ENCODE peak calls at places on chromosome 3, in ten cellular contexts. G, S, I, T, Z, C, L, H, O and V are unnamed samples. For H3K27me3, the result is how much of the 10 kb centered on the place peaks cover.

GRCh38 chr3:100402150-100402706 is 889 bp downstream of the LNP1 start:
- DNase-seq in G (peak), S (peak), I (peak), T (peak), Z (no peak), C (no peak), L (no peak), H (no peak), O (no peak), V (no peak)

GRCh38 chr3:61808526-61808925 is 247.2 kb downstream of the PTPRG start:
- DNase-seq in G (no peak), S (peak), I (no peak), T (no peak), Z (no peak), C (no peak), L (no peak), H (peak), O (no peak), V (no peak)

GRCh38 chr3:185283374-185283935 is 29.6 kb upstream of the EHHADH start:
- DNase-seq in G (no peak), S (peak), I (no peak), T (peak), Z (no peak), C (no peak), L (no peak), H (no peak), O (no peak), V (no peak)

GRCh38 chr3:152835311-152836102 is 576 bp downstream of the P2RY1 start:
- DNase-seq in G (peak), S (peak), I (peak), T (peak), Z (peak), C (peak), L (peak), H (peak), O (no peak), V (peak)

GRCh38 chr3:31733234-31733667 is 200.5 kb downstream of the STT3B start:
- DNase-seq in G (no peak), S (peak), I (no peak), T (no peak), Z (no peak), C (peak), L (peak), H (peak), O (no peak), V (no peak)

GRCh38 chr3:79521221-79521848 is 246.5 kb downstream of the ROBO1 start:
- DNase-seq in G (peak), S (peak), I (peak), T (peak), Z (no peak), C (no peak), L (no peak), H (no peak), O (no peak), V (peak)

GRCh38 chr3:110533089-110533488 is 538.5 kb upstream of the NECTIN3 start:
- DNase-seq in G (no peak), S (no peak), I (peak), T (peak), Z (no peak), C (no peak), L (no peak), H (peak), O (peak), V (no peak)

GRCh38 chr3:39779511-39780230 is 29.7 kb upstream of the MYRIP start:
- DNase-seq in G (no peak), S (no peak), I (no peak), T (no peak), Z (no peak), C (no peak), L (no peak), H (no peak), O (no peak), V (no peak)

GRCh38 chr3:174335324-174335723 is 523.8 kb upstream of the NAALADL2 start:
- DNase-seq in G (no peak), S (no peak), I (no peak), T (no peak), Z (no peak), C (no peak), L (no peak), H (no peak), O (no peak), V (no peak)

GRCh38 chr3:156014456-156014855 is 105.9 kb upstream of the KCNAB1 start:
- DNase-seq in G (no peak), S (no peak), I (no peak), T (no peak), Z (no peak), C (no peak), L (no peak), H (no peak), O (no peak), V (no peak)

GRCh38 chr3:185712337-185712736 is 112.5 kb downstream of the IGF2BP2 start:
- DNase-seq in G (no peak), S (peak), I (no peak), T (peak), Z (no peak), C (no peak), L (no peak), H (no peak), O (no peak), V (no peak)

GRCh38 chr3:59502806-59503205 is 453.0 kb upstream of the CFAP20DC start:
- DNase-seq in G (no peak), S (peak), I (peak), T (peak), Z (no peak), C (no peak), L (no peak), H (no peak), O (peak), V (peak)

GRCh38 chr3:17833786-17834559 is 91.5 kb upstream of the TBC1D5 start:
- DNase-seq in G (no peak), S (no peak), I (no peak), T (no peak), Z (no peak), C (no peak), L (no peak), H (no peak), O (no peak), V (no peak)

GRCh38 chr3:43641306-43642114 is 19.7 kb upstream of the ANO10 start:
- DNase-seq in G (no peak), S (peak), I (no peak), T (peak), Z (no peak), C (no peak), L (no peak), H (no peak), O (no peak), V (no peak)

GRCh38 chr3:16374047-16375019 is 109.3 kb downstream of the OXNAD1 start:
- DNase-seq in G (no peak), S (no peak), I (no peak), T (no peak), Z (no peak), C (peak), L (no peak), H (no peak), O (no peak), V (no peak)

GRCh38 chr3:143658869-143659268 is 189.4 kb downstream of the SLC9A9 start:
- DNase-seq in G (no peak), S (peak), I (no peak), T (no peak), Z (no peak), C (no peak), L (no peak), H (no peak), O (no peak), V (no peak)

GRCh38 chr3:154842546-154842945 is 237.6 kb upstream of the MME start:
- DNase-seq in G (no peak), S (no peak), I (no peak), T (no peak), Z (no peak), C (no peak), L (no peak), H (no peak), O (no peak), V (no peak)

GRCh38 chr3:41117398-41117870 is 81.9 kb upstream of the CTNNB1 start:
- DNase-seq in G (peak), S (peak), I (peak), T (peak), Z (peak), C (peak), L (peak), H (peak), O (peak), V (peak)

GRCh38 chr3:63242124-63242523 is 36.0 kb upstream of the SYNPR start:
- DNase-seq in G (no peak), S (no peak), I (no peak), T (no peak), Z (no peak), C (no peak), L (no peak), H (no peak), O (no peak), V (no peak)

GRCh38 chr3:106913111-106913698 is 464.0 kb upstream of the CCDC54 start:
- DNase-seq in G (no peak), S (peak), I (no peak), T (peak), Z (no peak), C (no peak), L (no peak), H (no peak), O (no peak), V (no peak)

GRCh38 chr3:143763568-143764162 is 84.6 kb downstream of the SLC9A9 start:
- DNase-seq in G (no peak), S (peak), I (peak), T (peak), Z (no peak), C (no peak), L (no peak), H (no peak), O (no peak), V (no peak)

GRCh38 chr3:100703865-100704264 is 5.4 kb upstream of the TFG start:
- DNase-seq in G (no peak), S (no peak), I (no peak), T (no peak), Z (no peak), C (no peak), L (no peak), H (no peak), O (no peak), V (no peak)

GRCh38 chr3:71723452-71724170 is 1.6 kb downstream of the EIF4E3 start:
- DNase-seq in G (no peak), S (no peak), I (no peak), T (no peak), Z (no peak), C (no peak), L (no peak), H (no peak), O (no peak), V (no peak)

GRCh38 chr3:4503050-4503449 is 9.9 kb downstream of the ITPR1 start:
- DNase-seq in G (no peak), S (no peak), I (no peak), T (no peak), Z (no peak), C (no peak), L (no peak), H (no peak), O (no peak), V (no peak)

GRCh38 chr3:26622634-26623408 is at the start of gene LRRC3B:
- DNase-seq in G (peak), S (no peak), I (peak), T (no peak), Z (no peak), C (no peak), L (no peak), H (no peak), O (no peak), V (no peak)
- H3K27ac ChIP-seq in G (no peak), S (no peak), I (peak), T (no peak), Z (no peak), C (no peak), L (no peak), H (no peak), O (no peak), V (no peak)

GRCh38 chr3:195756935-195757302 is 36.1 kb downstream of the MUC20 start:
- DNase-seq in G (no peak), S (no peak), I (no peak), T (no peak), Z (peak), C (no peak), L (no peak), H (no peak), O (no peak), V (no peak)

GRCh38 chr3:195757827-195758226 is 37.0 kb downstream of the MUC20 start:
- DNase-seq in G (no peak), S (no peak), I (no peak), T (no peak), Z (peak), C (no peak), L (no peak), H (no peak), O (no peak), V (no peak)

GRCh38 chr3:195760345-195760983 is 39.7 kb downstream of the MUC20 start:
- DNase-seq in G (no peak), S (no peak), I (no peak), T (no peak), Z (peak), C (peak), L (no peak), H (no peak), O (no peak), V (no peak)

GRCh38 chr3:195757371-195757770 is 36.6 kb downstream of the MUC20 start:
- DNase-seq in G (no peak), S (no peak), I (no peak), T (no peak), Z (peak), C (no peak), L (no peak), H (no peak), O (no peak), V (no peak)

DNA sequence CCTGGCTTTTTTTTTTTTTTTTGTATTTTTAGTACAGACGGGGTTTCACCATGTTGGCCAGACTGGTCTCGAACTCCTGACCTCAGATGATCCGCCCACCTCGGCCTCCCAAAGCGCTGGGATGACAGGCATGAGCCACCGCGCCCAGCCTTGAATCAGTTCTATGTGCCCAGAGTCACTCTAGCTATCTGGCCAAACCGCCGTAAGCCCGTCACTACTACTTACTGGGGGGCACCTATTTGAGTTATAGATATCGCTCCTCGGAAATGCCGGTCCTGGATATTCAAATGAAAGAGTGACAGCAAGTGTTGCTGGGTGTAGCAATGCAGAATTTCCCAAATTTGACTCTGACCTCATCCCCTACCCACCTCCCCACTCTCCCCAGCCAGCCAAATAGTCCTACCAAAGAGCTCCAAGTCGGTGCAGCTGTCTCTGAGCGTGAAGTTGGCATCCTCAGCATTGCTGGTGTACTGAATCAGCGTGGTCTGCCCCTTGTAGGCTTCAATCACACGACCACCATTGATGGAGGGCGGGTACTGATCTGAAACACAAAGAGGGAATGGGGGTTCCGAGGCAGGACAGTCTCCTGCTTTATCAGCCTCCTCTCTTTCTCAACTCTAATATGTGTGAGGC is 38.1 kb downstream of the MUC20 start:
- DNase-seq in G (no peak), S (no peak), I (no peak), T (no peak), Z (peak), C (no peak), L (no peak), H (no peak), O (no peak), V (no peak)
- H3K27me3 ChIP-seq in G (under half), S (under half), I (under half), T (half or more), Z (under half), C (under half), L (under half), H (under half), O (half or more), V (under half)

DNA sequence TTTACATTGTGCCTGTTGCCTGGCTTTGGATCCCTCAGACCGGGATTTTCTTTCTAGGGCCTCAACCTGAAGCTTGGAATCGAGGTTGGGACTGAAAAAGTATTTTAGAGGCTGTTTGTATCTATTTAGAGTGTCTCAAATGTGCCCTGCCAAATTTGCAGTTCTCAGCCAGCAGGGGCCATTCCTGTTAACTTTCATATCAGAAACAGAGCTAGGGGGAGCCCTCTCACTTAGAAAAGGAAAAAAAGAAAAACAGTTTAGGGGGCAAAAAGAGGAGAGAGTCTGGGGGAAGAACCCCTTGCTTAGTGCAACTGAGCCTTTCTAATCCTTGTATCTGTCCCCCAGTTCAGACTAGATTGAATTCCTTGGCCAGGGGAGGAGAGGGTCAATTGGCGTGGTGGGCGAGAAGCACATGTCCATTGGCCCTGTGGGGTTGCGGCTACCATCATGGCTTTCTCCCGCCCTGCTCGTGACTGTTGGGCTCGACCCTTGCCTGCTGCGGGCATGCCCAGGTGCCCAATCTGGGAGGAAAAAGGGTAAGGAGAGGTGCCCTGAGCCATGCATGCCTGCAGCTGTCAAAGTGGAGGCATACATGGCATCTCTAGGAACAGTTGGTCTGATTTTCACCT is 101.6 kb downstream of the CFAP44 start:
- DNase-seq in G (no peak), S (no peak), I (no peak), T (no peak), Z (no peak), C (no peak), L (no peak), H (no peak), O (no peak), V (no peak)
- TF ChIP-seq CTCF in G (peak), S (no peak), I (no peak), T (peak), Z (no peak), C (no peak), L (no peak), H (no peak), O (peak), V (peak)

DNA sequence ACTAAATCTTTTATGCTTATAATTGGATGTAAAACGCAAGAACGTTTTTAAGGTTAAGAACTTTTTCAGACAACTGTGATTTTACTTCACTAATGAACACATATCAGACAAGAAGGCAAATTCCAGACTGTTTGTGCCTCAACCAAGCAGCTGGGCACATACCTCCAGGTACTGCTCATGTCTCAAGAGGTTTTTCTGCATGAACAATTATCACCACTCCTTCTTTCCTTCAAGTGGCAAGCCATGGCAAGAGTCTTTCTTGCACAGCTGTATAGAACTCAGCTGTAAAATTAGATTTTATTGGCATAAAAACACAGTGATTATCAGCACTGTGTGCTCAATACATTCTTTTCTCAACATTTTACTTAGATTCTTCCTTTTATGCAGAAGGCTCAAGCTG is 64.3 kb downstream of the FNDC3B start:
- DNase-seq in G (peak), S (peak), I (no peak), T (peak), Z (no peak), C (peak), L (no peak), H (no peak), O (no peak), V (peak)
- H3K27ac ChIP-seq in G (peak), S (no peak), I (peak), T (no peak), Z (peak), C (peak), L (no peak), H (no peak), O (no peak), V (peak)

DNA sequence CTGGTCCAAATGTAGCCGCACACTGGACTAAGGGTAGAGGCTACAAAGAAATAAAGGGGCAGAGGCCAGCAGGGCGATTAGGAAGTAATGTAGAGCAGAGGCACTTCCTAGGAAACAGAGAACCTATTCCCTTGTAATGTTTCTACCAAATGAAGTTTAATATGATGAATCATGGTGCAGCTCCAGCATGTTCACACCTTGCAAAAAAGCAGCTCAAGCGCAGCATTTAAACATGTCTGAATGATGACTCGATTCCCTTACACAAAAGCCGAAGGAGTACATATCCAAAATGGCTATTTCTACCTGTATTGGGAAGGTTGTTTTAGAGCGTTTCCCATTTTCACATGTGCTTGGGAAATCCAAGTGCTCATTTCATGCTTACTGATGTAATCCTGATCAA is 204.8 kb downstream of the MECOM start:
- DNase-seq in G (no peak), S (no peak), I (no peak), T (no peak), Z (no peak), C (no peak), L (no peak), H (no peak), O (no peak), V (no peak)
- H3K27me3 ChIP-seq in G (under half), S (under half), I (under half), T (under half), Z (under half), C (under half), L (under half), H (under half), O (under half), V (under half)

GRCh38 chr3:196947136-196947859 is 5.0 kb upstream of the NCBP2 start:
- DNase-seq in G (no peak), S (no peak), I (no peak), T (no peak), Z (no peak), C (no peak), L (no peak), H (no peak), O (no peak), V (no peak)
- TF ChIP-seq CTCF in G (no peak), S (no peak), I (no peak), T (peak), Z (no peak), C (no peak), L (no peak), H (no peak), O (peak), V (peak)

GRCh38 chr3:188153949-188154757 is at the start of gene LPP:
- DNase-seq in G (peak), S (peak), I (peak), T (peak), Z (peak), C (peak), L (peak), H (peak), O (peak), V (peak)

GRCh38 chr3:188152660-188153497 is 1.1 kb upstream of the LPP start:
- DNase-seq in G (peak), S (peak), I (peak), T (peak), Z (peak), C (peak), L (peak), H (peak), O (peak), V (peak)

GRCh38 chr3:188153498-188153948 is 434 bp upstream of the LPP start:
- DNase-seq in G (peak), S (peak), I (peak), T (peak), Z (peak), C (peak), L (peak), H (peak), O (peak), V (peak)

GRCh38 chr3:188156051-188156450 is 2.1 kb downstream of the LPP start:
- DNase-seq in G (no peak), S (no peak), I (no peak), T (no peak), Z (no peak), C (no peak), L (no peak), H (no peak), O (no peak), V (no peak)

GRCh38 chr3:188154758-188155574 is 1.0 kb downstream of the LPP start:
- DNase-seq in G (no peak), S (peak), I (no peak), T (peak), Z (no peak), C (no peak), L (no peak), H (no peak), O (no peak), V (no peak)
- H3K27ac ChIP-seq in G (peak), S (peak), I (peak), T (peak), Z (peak), C (peak), L (peak), H (peak), O (peak), V (peak)

DNA sequence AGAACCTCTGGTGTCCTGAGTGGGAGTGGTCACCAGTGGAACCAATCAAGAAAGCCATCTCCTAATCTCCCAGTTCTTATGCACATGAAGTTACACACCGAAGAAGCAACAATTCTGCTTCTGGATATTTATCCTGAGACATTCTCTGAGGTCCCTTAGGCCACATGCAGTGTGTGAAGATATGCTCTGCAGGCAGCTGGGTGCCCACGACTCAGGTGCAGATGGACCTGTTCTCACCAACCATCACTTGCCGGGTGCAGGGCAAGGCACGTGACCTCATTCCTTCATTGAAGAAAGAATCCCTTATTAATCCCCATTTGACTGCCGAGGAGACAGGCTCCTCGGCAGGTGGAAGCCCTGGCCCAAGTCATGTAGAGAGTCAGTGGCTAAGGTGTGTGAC is 79.8 kb downstream of the WNT7A start:
- DNase-seq in G (no peak), S (no peak), I (no peak), T (no peak), Z (no peak), C (no peak), L (no peak), H (no peak), O (no peak), V (no peak)
- H3K27me3 ChIP-seq in G (under half), S (under half), I (under half), T (under half), Z (under half), C (under half), L (under half), H (under half), O (under half), V (under half)